ENCODE peak calls at places on chromosomes 4 and X, in four cellular contexts. K, T, V and U are unnamed samples.

GRCh38 chr4:19382993-19383392 is 868.7 kb upstream of the SLIT2 start:
- DNase-seq in K (no peak), T (no peak), V (no peak), U (no peak)

GRCh38 chr4:168907119-168907698 is 102.8 kb downstream of the CBR4 start:
- DNase-seq in K (no peak), T (no peak), V (no peak), U (no peak)

GRCh38 chrX:11908371-11908770 is 150.3 kb downstream of the MSL3 start:
- DNase-seq in K (no peak), T (no peak), V (peak), U (no peak)

GRCh38 chrX:144627947-144628346 is 619.4 kb upstream of the SPANXN1 start:
- DNase-seq in K (no peak), T (no peak), V (no peak), U (no peak)

GRCh38 chr4:23122666-23123400 is 430.1 kb downstream of the GBA3 start:
- DNase-seq in K (no peak), T (no peak), V (no peak), U (no peak)

GRCh38 chrX:110743679-110744340 is 51.8 kb downstream of the CHRDL1 start:
- DNase-seq in K (no peak), T (no peak), V (no peak), U (no peak)

GRCh38 chr4:1467581-1468458 is 61.6 kb upstream of the NKX1-1 start:
- DNase-seq in K (no peak), T (no peak), V (no peak), U (no peak)

GRCh38 chrX:48919947-48920712 is 1.3 kb upstream of the PIM2 start:
- DNase-seq in K (no peak), T (peak), V (peak), U (no peak)

GRCh38 chr4:8730159-8730558 is 137.6 kb downstream of the CPZ start:
- DNase-seq in K (no peak), T (no peak), V (no peak), U (no peak)

GRCh38 chr4:102827674-102828496 is 534 bp upstream of the UBE2D3 start:
- DNase-seq in K (peak), T (peak), V (peak), U (peak)

GRCh38 chr4:67558493-67558892 is at the start of gene STAP1:
- DNase-seq in K (no peak), T (no peak), V (peak), U (no peak)

GRCh38 chr4:79454656-79455055 is 46.6 kb upstream of the GK2 start:
- DNase-seq in K (no peak), T (no peak), V (no peak), U (no peak)

GRCh38 chrX:75642811-75643361 is 120.0 kb upstream of the ZDHHC15 start:
- DNase-seq in K (no peak), T (no peak), V (no peak), U (no peak)

GRCh38 chr4:38673109-38673978 is 9.3 kb downstream of the KLF3 start:
- DNase-seq in K (no peak), T (no peak), V (no peak), U (no peak)

GRCh38 chr4:26912069-26912468 is 51.4 kb downstream of the STIM2 start:
- DNase-seq in K (no peak), T (no peak), V (no peak), U (no peak)

GRCh38 chr4:26907731-26908599 is 47.3 kb downstream of the STIM2 start:
- DNase-seq in K (no peak), T (no peak), V (no peak), U (no peak)

GRCh38 chr4:26909369-26909768 is 48.7 kb downstream of the STIM2 start:
- DNase-seq in K (no peak), T (no peak), V (no peak), U (no peak)

GRCh38 chr4:26912810-26913209 is 52.2 kb downstream of the STIM2 start:
- DNase-seq in K (no peak), T (peak), V (no peak), U (no peak)

GRCh38 chr4:26911254-26911653 is 50.6 kb downstream of the STIM2 start:
- DNase-seq in K (no peak), T (no peak), V (no peak), U (no peak)
- H3K27ac ChIP-seq in K (no peak), T (no peak), V (no peak), U (no peak)

DNA sequence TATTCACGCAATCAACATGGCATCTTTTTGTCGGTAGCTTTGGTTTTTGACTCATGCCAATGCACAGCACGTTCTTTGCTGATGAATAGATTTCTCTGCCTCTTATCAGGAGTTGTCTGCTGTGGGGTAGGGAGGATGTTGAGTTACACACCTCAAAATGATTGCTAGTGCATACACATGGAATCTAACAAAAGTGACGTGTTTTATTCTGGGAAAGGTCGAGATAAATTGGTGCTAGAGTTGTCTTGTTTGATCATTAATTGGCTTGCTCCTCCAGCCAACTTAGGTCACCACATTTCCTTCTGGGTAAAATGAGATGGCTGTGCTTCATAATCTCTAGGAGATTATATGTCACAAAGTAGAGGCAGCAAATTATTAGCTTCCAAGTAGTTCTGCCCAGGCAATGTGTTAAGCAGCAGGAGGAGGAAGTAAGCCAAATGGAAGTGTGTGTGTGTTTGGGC is 3.9 kb downstream of the RAB9A start:
- DNase-seq in K (no peak), T (no peak), V (no peak), U (no peak)
- H3K27ac ChIP-seq in K (peak), T (no peak), V (no peak), U (no peak)

DNA sequence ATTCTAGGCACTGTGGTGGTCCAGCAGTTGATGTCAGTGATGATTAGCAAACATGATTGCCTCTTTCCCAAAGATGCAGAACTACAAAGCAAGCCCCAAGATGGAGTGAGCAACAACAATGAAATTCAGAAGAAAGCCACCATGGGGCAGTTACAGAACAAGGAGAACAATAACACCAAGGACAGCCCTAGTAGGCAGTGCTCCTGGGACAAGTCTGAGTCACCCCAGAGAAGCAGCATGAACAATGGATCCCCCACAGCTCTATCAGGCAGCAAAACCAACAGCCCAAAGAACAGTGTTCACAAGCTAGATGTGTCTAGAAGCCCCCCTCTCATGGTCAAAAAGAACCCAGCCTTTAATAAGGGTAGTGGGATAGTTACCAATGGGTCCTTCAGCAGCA is 365.3 kb downstream of the MAPK10 start:
- DNase-seq in K (no peak), T (no peak), V (no peak), U (no peak)
- H3K27ac ChIP-seq in K (no peak), T (no peak), V (no peak), U (no peak)

GRCh38 chrX:150845091-150845490 is 53.4 kb downstream of the CD99L2 start:
- DNase-seq in K (no peak), T (no peak), V (no peak), U (no peak)

GRCh38 chrX:150844016-150844415 is 54.5 kb downstream of the CD99L2 start:
- DNase-seq in K (no peak), T (no peak), V (no peak), U (no peak)

GRCh38 chrX:150846130-150846529 is 52.3 kb downstream of the CD99L2 start:
- DNase-seq in K (no peak), T (no peak), V (no peak), U (no peak)

GRCh38 chrX:150841466-150842197 is 56.8 kb downstream of the CD99L2 start:
- DNase-seq in K (no peak), T (no peak), V (no peak), U (no peak)

GRCh38 chrX:150842198-150842553 is 56.3 kb downstream of the CD99L2 start:
- DNase-seq in K (no peak), T (no peak), V (no peak), U (no peak)
- H3K27ac ChIP-seq in K (peak), T (no peak), V (no peak), U (no peak)

GRCh38 chr4:71257761-71258160 is 81.1 kb upstream of the SLC4A4 start:
- DNase-seq in K (no peak), T (no peak), V (no peak), U (no peak)

GRCh38 chr4:71258323-71258722 is 80.5 kb upstream of the SLC4A4 start:
- DNase-seq in K (no peak), T (no peak), V (no peak), U (no peak)

GRCh38 chr4:71260544-71260943 is 78.3 kb upstream of the SLC4A4 start:
- DNase-seq in K (no peak), T (no peak), V (no peak), U (no peak)

GRCh38 chr4:71259911-71260331 is 78.9 kb upstream of the SLC4A4 start:
- DNase-seq in K (no peak), T (no peak), V (no peak), U (no peak)

GRCh38 chr4:71259305-71259704 is 79.5 kb upstream of the SLC4A4 start:
- DNase-seq in K (no peak), T (no peak), V (no peak), U (peak)
- H3K27ac ChIP-seq in K (no peak), T (no peak), V (no peak), U (peak)

DNA sequence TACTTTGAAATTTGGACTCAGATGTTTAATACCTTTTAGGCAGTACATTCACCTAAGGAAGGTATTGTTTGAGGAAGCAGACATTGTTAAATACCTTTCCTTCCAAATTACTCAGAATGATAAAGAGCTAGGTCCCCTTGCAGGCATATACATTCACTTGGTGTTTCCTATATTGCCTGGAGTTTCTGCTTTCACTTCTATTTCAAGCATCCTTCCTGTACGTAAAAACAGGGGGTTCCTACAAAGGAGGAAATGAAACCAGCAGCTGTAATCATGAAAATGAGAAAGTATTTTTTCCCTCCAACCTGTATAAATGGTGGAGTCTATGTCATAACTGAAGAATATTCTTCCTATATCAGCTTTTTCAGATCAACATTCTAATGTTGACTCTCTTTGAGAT is 90.4 kb upstream of the RASGEF1B start:
- DNase-seq in K (no peak), T (no peak), V (peak), U (no peak)
- H3K27ac ChIP-seq in K (no peak), T (no peak), V (no peak), U (no peak)

DNA sequence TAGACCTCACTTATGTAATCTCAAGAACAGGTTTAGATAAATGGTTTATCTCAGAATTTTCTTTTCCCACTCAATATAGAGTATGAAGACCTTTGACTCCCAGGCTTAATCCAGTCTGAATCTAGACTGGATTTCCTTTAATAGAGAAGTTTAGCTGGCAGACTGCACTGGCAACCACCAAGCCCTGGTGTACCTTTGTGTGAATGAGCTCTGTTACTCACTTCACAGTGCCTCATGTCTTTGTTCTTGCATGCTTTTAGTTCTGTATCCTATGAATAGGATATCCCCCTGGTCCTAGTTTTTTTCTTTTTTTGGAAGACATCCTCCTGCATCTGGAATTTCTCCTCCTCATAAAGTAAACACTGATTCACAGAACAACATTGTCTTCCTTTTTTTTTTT is 53.2 kb upstream of the MCUB start:
- DNase-seq in K (no peak), T (no peak), V (no peak), U (no peak)
- H3K27ac ChIP-seq in K (no peak), T (no peak), V (no peak), U (no peak)

GRCh38 chr4:105936901-105937300 is 41.6 kb downstream of the NPNT start:
- DNase-seq in K (no peak), T (no peak), V (no peak), U (no peak)

GRCh38 chr4:105930696-105931095 is 35.4 kb downstream of the NPNT start:
- DNase-seq in K (no peak), T (no peak), V (no peak), U (no peak)

GRCh38 chr4:105933083-105933482 is 37.8 kb downstream of the NPNT start:
- DNase-seq in K (no peak), T (no peak), V (no peak), U (no peak)

GRCh38 chr4:105937759-105938158 is 42.5 kb downstream of the NPNT start:
- DNase-seq in K (no peak), T (no peak), V (no peak), U (no peak)

GRCh38 chr4:105934381-105934780 is 39.1 kb downstream of the NPNT start:
- DNase-seq in K (no peak), T (no peak), V (no peak), U (no peak)
- H3K27ac ChIP-seq in K (no peak), T (no peak), V (no peak), U (no peak)

DNA sequence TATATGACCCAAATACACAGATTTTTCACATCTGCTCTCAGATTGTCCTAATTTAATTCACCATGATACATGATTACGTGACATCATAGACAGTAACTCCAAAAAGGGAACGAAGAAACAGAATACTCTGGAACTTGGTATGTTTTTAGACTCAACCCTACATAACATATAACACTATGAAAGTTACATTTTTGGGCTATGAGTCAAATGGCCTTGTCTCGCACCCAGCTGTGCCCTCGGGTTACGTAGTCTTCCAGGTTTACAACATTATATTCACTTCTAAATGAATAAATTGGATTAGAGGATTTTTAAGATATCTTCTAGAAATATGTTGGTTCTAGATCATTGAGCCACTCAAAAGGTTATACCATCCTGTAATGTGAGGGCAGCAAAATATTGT is 2089.6 kb upstream of the TENM3 start:
- DNase-seq in K (no peak), T (no peak), V (no peak), U (no peak)
- H3K27ac ChIP-seq in K (no peak), T (no peak), V (no peak), U (no peak)